ENCODE peak calls at places on chromosomes 7 and 10, in nine cellular contexts. U is EH; L is dermis blood vessel endothelial cell; H is AG04450; A is adrenal gland; V is NCI-H1105; C is stimulated activated CD8-positive, alpha-beta memory T cell treated with anti-CD3 and anti-CD28 coated beads, Interleukin-4, amount 100 ng/mL, for 4 hours; S is OCI-LY7; N is activated T-cell treated with anti-CD3 and anti-CD28 coated beads, Interleukin-2, amount 50 U/mL, for 72 hours. Z is an unnamed sample.

GRCh38 chr7:131897016-131897789 is 340.8 kb upstream of the PODXL start:
- DNase-seq in U (peak), L (peak), H (no peak), A (no peak), V (no peak), C (no peak), S (no peak), N (no peak), Z (peak)

GRCh38 chr7:153408360-153409335 is 643.5 kb upstream of the DPP6 start:
- DNase-seq in U (no peak), L (no peak), H (no peak), A (no peak), V (no peak), C (no peak), S (no peak), N (no peak), Z (no peak)

GRCh38 chr7:74344128-74344496 is 54.9 kb downstream of the CLIP2 start:
- DNase-seq in U (peak), L (no peak), H (no peak), A (no peak), V (no peak), C (no peak), S (no peak), N (no peak), Z (peak)

GRCh38 chr10:89416465-89416864 is 2.1 kb downstream of the IFIT5 start:
- DNase-seq in U (no peak), L (no peak), H (no peak), A (no peak), V (no peak), C (no peak), S (no peak), N (no peak), Z (no peak)

GRCh38 chr10:124665558-124665957 is 78.6 kb downstream of the FAM53B start:
- DNase-seq in U (peak), L (no peak), H (no peak), A (peak), V (no peak), C (no peak), S (no peak), N (no peak), Z (peak)

GRCh38 chr7:76368190-76368589 is 9.4 kb upstream of the YWHAG start:
- DNase-seq in U (no peak), L (no peak), H (no peak), A (no peak), V (no peak), C (no peak), S (no peak), N (no peak), Z (no peak)

GRCh38 chr10:42623929-42624328 is 14.4 kb downstream of the ZNF33B start:
- DNase-seq in U (no peak), L (peak), H (no peak), A (no peak), V (no peak), C (no peak), S (no peak), N (no peak), Z (no peak)

GRCh38 chr7:35401217-35401879 is 147.4 kb upstream of the TBX20 start:
- DNase-seq in U (no peak), L (no peak), H (no peak), A (no peak), V (no peak), C (no peak), S (no peak), N (no peak), Z (no peak)

GRCh38 chr10:52752801-52753437 is 19.7 kb downstream of the MBL2 start:
- DNase-seq in U (no peak), L (no peak), H (no peak), A (no peak), V (no peak), C (no peak), S (no peak), N (no peak), Z (no peak)

GRCh38 chr7:2729893-2730716 is 42.1 kb downstream of the AMZ1 start:
- DNase-seq in U (no peak), L (no peak), H (no peak), A (no peak), V (no peak), C (no peak), S (no peak), N (no peak), Z (no peak)

GRCh38 chr7:74522281-74522905 is 68.7 kb downstream of the GTF2IRD1 start:
- DNase-seq in U (no peak), L (no peak), H (no peak), A (no peak), V (no peak), C (no peak), S (no peak), N (no peak), Z (no peak)

GRCh38 chr7:122305475-122306319 is 1.1 kb upstream of the FEZF1 start:
- DNase-seq in U (no peak), L (peak), H (no peak), A (no peak), V (peak), C (no peak), S (no peak), N (no peak), Z (no peak)

GRCh38 chr10:43913676-43914235 is 265.1 kb upstream of the ZNF32 start:
- DNase-seq in U (peak), L (no peak), H (no peak), A (no peak), V (no peak), C (no peak), S (peak), N (no peak), Z (no peak)

GRCh38 chr10:75431180-75432111 is at the start of gene LRMDA:
- DNase-seq in U (no peak), L (peak), H (no peak), A (peak), V (no peak), C (no peak), S (no peak), N (no peak), Z (peak)

GRCh38 chr10:6124666-6125065 is 35.8 kb downstream of the RBM17 start:
- DNase-seq in U (peak), L (peak), H (no peak), A (no peak), V (no peak), C (no peak), S (no peak), N (no peak), Z (no peak)

GRCh38 chr10:12594448-12594944 is 245.1 kb downstream of the CAMK1D start:
- DNase-seq in U (no peak), L (no peak), H (no peak), A (no peak), V (no peak), C (no peak), S (no peak), N (peak), Z (no peak)

GRCh38 chr7:128259131-128260056 is 18.3 kb downstream of the LEP start:
- DNase-seq in U (peak), L (no peak), H (no peak), A (no peak), V (no peak), C (no peak), S (no peak), N (no peak), Z (peak)

GRCh38 chr10:26438534-26439269 is 561 bp downstream of the APBB1IP start:
- DNase-seq in U (peak), L (no peak), H (no peak), A (peak), V (no peak), C (peak), S (peak), N (peak), Z (no peak)

GRCh38 chr10:18690541-18690940 is 31.3 kb downstream of the ARL5B start:
- DNase-seq in U (no peak), L (no peak), H (no peak), A (no peak), V (no peak), C (no peak), S (no peak), N (no peak), Z (no peak)

GRCh38 chr10:49457686-49458085 is 61.8 kb upstream of the DRGX start:
- DNase-seq in U (peak), L (no peak), H (no peak), A (no peak), V (no peak), C (no peak), S (no peak), N (no peak), Z (no peak)

GRCh38 chr7:57403601-57404342 is 46.2 kb upstream of the ZNF716 start:
- DNase-seq in U (no peak), L (no peak), H (no peak), A (peak), V (peak), C (no peak), S (no peak), N (no peak), Z (no peak)

GRCh38 chr10:101848408-101848807 is 4.8 kb upstream of the KCNIP2 start:
- DNase-seq in U (peak), L (peak), H (no peak), A (no peak), V (no peak), C (no peak), S (no peak), N (no peak), Z (peak)

GRCh38 chr7:45358277-45358676 is 200.7 kb downstream of the RAMP3 start:
- DNase-seq in U (no peak), L (no peak), H (no peak), A (no peak), V (no peak), C (no peak), S (no peak), N (no peak), Z (no peak)

GRCh38 chr10:71765176-71765906 is 8.0 kb downstream of the VSIR start:
- DNase-seq in U (peak), L (no peak), H (no peak), A (no peak), V (no peak), C (no peak), S (no peak), N (no peak), Z (peak)

GRCh38 chr10:16521311-16522016 is at the start of gene C1QL3:
- DNase-seq in U (peak), L (peak), H (no peak), A (peak), V (peak), C (no peak), S (no peak), N (peak), Z (peak)

GRCh38 chr7:50362142-50362541 is 57.6 kb downstream of the IKZF1 start:
- DNase-seq in U (no peak), L (no peak), H (no peak), A (no peak), V (no peak), C (no peak), S (no peak), N (no peak), Z (no peak)

GRCh38 chr7:1987084-1987535 is 245.6 kb downstream of the MAD1L1 start:
- DNase-seq in U (no peak), L (no peak), H (no peak), A (no peak), V (no peak), C (no peak), S (no peak), N (no peak), Z (no peak)

GRCh38 chr7:82339958-82340357 is 103.6 kb downstream of the CACNA2D1 start:
- DNase-seq in U (peak), L (no peak), H (no peak), A (no peak), V (no peak), C (no peak), S (no peak), N (no peak), Z (no peak)

GRCh38 chr7:26022578-26022977 is 129.4 kb upstream of the NFE2L3 start:
- DNase-seq in U (no peak), L (no peak), H (no peak), A (no peak), V (no peak), C (no peak), S (no peak), N (no peak), Z (no peak)

GRCh38 chr10:68155615-68156205 is 46.4 kb downstream of the MYPN start:
- DNase-seq in U (peak), L (no peak), H (no peak), A (no peak), V (no peak), C (no peak), S (no peak), N (no peak), Z (peak)

GRCh38 chr10:43204394-43204942 is 62.4 kb downstream of the RASGEF1A start:
- DNase-seq in U (no peak), L (no peak), H (no peak), A (no peak), V (no peak), C (no peak), S (no peak), N (no peak), Z (no peak)

GRCh38 chr7:2646680-2647571 is 15.1 kb downstream of the TTYH3 start:
- DNase-seq in U (no peak), L (no peak), H (no peak), A (no peak), V (no peak), C (no peak), S (peak), N (no peak), Z (no peak)

GRCh38 chr10:121899727-121900126 is 28.1 kb downstream of the ATE1 start:
- DNase-seq in U (no peak), L (no peak), H (no peak), A (no peak), V (no peak), C (no peak), S (no peak), N (no peak), Z (no peak)

GRCh38 chr10:75611081-75611971 is 179.9 kb downstream of the LRMDA start:
- DNase-seq in U (no peak), L (no peak), H (no peak), A (no peak), V (no peak), C (no peak), S (no peak), N (no peak), Z (no peak)

GRCh38 chr10:69389827-69390490 is 26.8 kb downstream of the TACR2 start:
- DNase-seq in U (peak), L (peak), H (no peak), A (no peak), V (peak), C (no peak), S (peak), N (no peak), Z (peak)

GRCh38 chr7:66330961-66331360 is 125.8 kb downstream of the TPST1 start:
- DNase-seq in U (peak), L (no peak), H (peak), A (peak), V (no peak), C (no peak), S (no peak), N (no peak), Z (peak)

GRCh38 chr10:124992462-124993344 is 50.8 kb downstream of the ZRANB1 start:
- DNase-seq in U (peak), L (peak), H (peak), A (peak), V (no peak), C (no peak), S (peak), N (no peak), Z (peak)

GRCh38 chr10:52598936-52599335 is 173.6 kb downstream of the MBL2 start:
- DNase-seq in U (no peak), L (no peak), H (no peak), A (no peak), V (no peak), C (no peak), S (no peak), N (no peak), Z (no peak)

Z was measured in iris pigment epithelial cell.